ENCODE peak calls at places on chromosomes 11 and 22, in four cellular contexts. X is fibroblast of lung, M is NCI-H2081, G is colonic mucosa. U is an unnamed sample.

GRCh38 chr11:70456921-70457532 is 58.7 kb downstream of the CTTN start:
- DNase-seq in X (peak; percentile 14), M (no peak), G (no peak), U (no peak)

GRCh38 chr22:47168900-47169800 is 406.7 kb downstream of the TBC1D22A start:
- DNase-seq in X (no peak), M (no peak), G (no peak), U (peak; percentile 9)

GRCh38 chr22:22141771-22142591 is 102.6 kb upstream of the VPREB1 start:
- DNase-seq in X (no peak), M (no peak), G (no peak), U (no peak)

GRCh38 chr11:94910779-94911178 is 62.6 kb downstream of the CWC15 start:
- DNase-seq in X (peak; percentile 61), M (no peak), G (no peak), U (no peak)

GRCh38 chr11:67275606-67276409 is 9.5 kb downstream of the GRK2 start:
- DNase-seq in X (no peak), M (no peak), G (no peak), U (peak; percentile 15)

GRCh38 chr11:108069947-108070346 is 51.4 kb upstream of the ACAT1 start:
- DNase-seq in X (peak; percentile 67), M (no peak), G (no peak), U (no peak)

GRCh38 chr11:94217705-94218104 is 86.7 kb upstream of the IZUMO1R start:
- DNase-seq in X (no peak), M (no peak), G (no peak), U (no peak)

GRCh38 chr11:119550330-119550729 is 127.4 kb upstream of the THY1 start:
- DNase-seq in X (peak; percentile 47), M (no peak), G (no peak), U (no peak)

GRCh38 chr11:35725880-35726279 is 63.3 kb downstream of the TRIM44 start:
- DNase-seq in X (peak; percentile 83), M (no peak), G (no peak), U (no peak)

GRCh38 chr22:23106906-23107367 is 34.9 kb downstream of the RSPH14 start:
- DNase-seq in X (no peak), M (no peak), G (no peak), U (no peak)

GRCh38 chr11:110779108-110779507 is 66.9 kb upstream of the ARHGAP20 start:
- DNase-seq in X (no peak), M (no peak), G (no peak), U (no peak)

U was measured in uterus.